ENCODE peak calls at places on chromosome 11, in six cellular contexts. Z is K562; E is central memory CD4-positive, alpha-beta T cell; R is GM12865; A is stimulated activated naive CD8-positive, alpha-beta T cell treated with anti-CD3 and anti-CD28 coated beads, Interleukin-15, Interleukin-2, amounts not matched to agents 100 U/mL and 50 U/mL, for 24 hours; U is A549. W is an unnamed sample.

GRCh38 chr11:112881461-112881860 is 79.8 kb upstream of the NCAM1 start:
- DNase-seq in Z (peak), R (no peak), E (no peak), U (peak), A (no peak), W (no peak)

GRCh38 chr11:116962108-116962507 is 124.7 kb upstream of the APOA1 start:
- DNase-seq in E (no peak), R (no peak), Z (no peak), U (no peak), A (no peak), W (no peak)

GRCh38 chr11:135006800-135007199 is 594.8 kb upstream of the B3GAT1 start:
- DNase-seq in E (no peak), R (no peak), A (no peak), U (no peak), Z (no peak), W (peak)

GRCh38 chr11:84396521-84396920 is 1110.4 kb upstream of the CCDC90B start:
- DNase-seq in Z (no peak), E (no peak), R (no peak), A (no peak), U (no peak), W (no peak)

GRCh38 chr11:121650520-121651266 is 197.9 kb upstream of the SORL1-AS1 start:
- DNase-seq in U (no peak), Z (no peak), E (peak), A (no peak), R (peak), W (no peak)

GRCh38 chr11:92246637-92247036 is 22.0 kb downstream of the FAT3 start:
- DNase-seq in Z (no peak), A (no peak), U (peak), E (no peak), R (no peak), W (no peak)

GRCh38 chr11:86487670-86488069 is 113.0 kb downstream of the CCDC81 start:
- DNase-seq in Z (no peak), E (no peak), A (no peak), R (no peak), U (peak), W (no peak)

GRCh38 chr11:1517117-1518005 is 30.8 kb upstream of the MOB2 start:
- DNase-seq in E (no peak), U (no peak), A (no peak), Z (no peak), R (no peak), W (no peak)

W was measured in NCI-H345.